ENCODE peak calls at places on chromosomes 1 and 21, in four cellular contexts. One of them, this sample, is unnamed.

GRCh38 chr21:42939581-42940413 is 14.4 kb upstream of the ERVH48-1 start:
- DNase-seq in nucleus accumbens: peak; percentile 56
- DNase-seq in dorsolateral prefrontal cortex: peak; percentile 84
- DNase-seq in stimulated activated CD8-positive, alpha-beta memory T cell treated with anti-CD3 and anti-CD28 coated beads, Interleukin-4, amount 100 ng/mL, for 24 hours: no peak
- DNase-seq in this sample: no peak

GRCh38 chr1:90413519-90413918 is 303.6 kb downstream of the BARHL2 start:
- DNase-seq in dorsolateral prefrontal cortex: no peak
- DNase-seq in stimulated activated CD8-positive, alpha-beta memory T cell treated with anti-CD3 and anti-CD28 coated beads, Interleukin-4, amount 100 ng/mL, for 24 hours: no peak
- DNase-seq in nucleus accumbens: no peak
- DNase-seq in this sample: no peak

GRCh38 chr1:39361446-39361845 is 130.0 kb upstream of the BMP8A start:
- DNase-seq in stimulated activated CD8-positive, alpha-beta memory T cell treated with anti-CD3 and anti-CD28 coated beads, Interleukin-4, amount 100 ng/mL, for 24 hours: no peak
- DNase-seq in nucleus accumbens: no peak
- DNase-seq in dorsolateral prefrontal cortex: no peak
- DNase-seq in this sample: no peak

GRCh38 chr1:212712451-212713303 is 13.0 kb upstream of the BATF3 start:
- DNase-seq in stimulated activated CD8-positive, alpha-beta memory T cell treated with anti-CD3 and anti-CD28 coated beads, Interleukin-4, amount 100 ng/mL, for 24 hours: no peak
- DNase-seq in dorsolateral prefrontal cortex: no peak
- DNase-seq in nucleus accumbens: no peak
- DNase-seq in this sample: no peak

GRCh38 chr21:44528634-44528995 is 11.4 kb downstream of the KRTAP10-1 start:
- DNase-seq in dorsolateral prefrontal cortex: peak; percentile 26
- DNase-seq in stimulated activated CD8-positive, alpha-beta memory T cell treated with anti-CD3 and anti-CD28 coated beads, Interleukin-4, amount 100 ng/mL, for 24 hours: no peak
- DNase-seq in nucleus accumbens: no peak
- DNase-seq in this sample: no peak

GRCh38 chr1:93817819-93818569 is 61.0 kb downstream of the DNTTIP2 start:
- DNase-seq in nucleus accumbens: no peak
- DNase-seq in stimulated activated CD8-positive, alpha-beta memory T cell treated with anti-CD3 and anti-CD28 coated beads, Interleukin-4, amount 100 ng/mL, for 24 hours: no peak
- DNase-seq in dorsolateral prefrontal cortex: no peak
- DNase-seq in this sample: no peak

GRCh38 chr21:35953570-35953969 is 106.8 kb downstream of the SETD4 start:
- DNase-seq in stimulated activated CD8-positive, alpha-beta memory T cell treated with anti-CD3 and anti-CD28 coated beads, Interleukin-4, amount 100 ng/mL, for 24 hours: no peak
- DNase-seq in nucleus accumbens: no peak
- DNase-seq in dorsolateral prefrontal cortex: no peak
- DNase-seq in this sample: no peak

GRCh38 chr1:64516301-64516700 is 46.4 kb downstream of the CACHD1 start:
- DNase-seq in stimulated activated CD8-positive, alpha-beta memory T cell treated with anti-CD3 and anti-CD28 coated beads, Interleukin-4, amount 100 ng/mL, for 24 hours: no peak
- DNase-seq in nucleus accumbens: no peak
- DNase-seq in dorsolateral prefrontal cortex: no peak
- DNase-seq in this sample: no peak

GRCh38 chr1:212683357-212683722 is 16.3 kb downstream of the BATF3 start:
- DNase-seq in nucleus accumbens: no peak
- DNase-seq in dorsolateral prefrontal cortex: no peak
- DNase-seq in stimulated activated CD8-positive, alpha-beta memory T cell treated with anti-CD3 and anti-CD28 coated beads, Interleukin-4, amount 100 ng/mL, for 24 hours: peak; percentile 42
- DNase-seq in this sample: peak; percentile 87

GRCh38 chr1:204031098-204031710 is 41.7 kb upstream of the SOX13 start:
- DNase-seq in stimulated activated CD8-positive, alpha-beta memory T cell treated with anti-CD3 and anti-CD28 coated beads, Interleukin-4, amount 100 ng/mL, for 24 hours: no peak
- DNase-seq in nucleus accumbens: no peak
- DNase-seq in dorsolateral prefrontal cortex: no peak
- DNase-seq in this sample: no peak

GRCh38 chr1:29122662-29122986 is 1.1 kb downstream of the TMEM200B start:
- DNase-seq in stimulated activated CD8-positive, alpha-beta memory T cell treated with anti-CD3 and anti-CD28 coated beads, Interleukin-4, amount 100 ng/mL, for 24 hours: no peak
- DNase-seq in dorsolateral prefrontal cortex: peak; percentile 56
- DNase-seq in nucleus accumbens: no peak
- DNase-seq in this sample: no peak

GRCh38 chr1:68217060-68217554 is 15.2 kb downstream of the WLS start:
- DNase-seq in nucleus accumbens: no peak
- DNase-seq in dorsolateral prefrontal cortex: no peak
- DNase-seq in stimulated activated CD8-positive, alpha-beta memory T cell treated with anti-CD3 and anti-CD28 coated beads, Interleukin-4, amount 100 ng/mL, for 24 hours: no peak
- DNase-seq in this sample: no peak

GRCh38 chr1:163870666-163871065 is 548.9 kb downstream of the NUF2 start:
- DNase-seq in nucleus accumbens: no peak
- DNase-seq in stimulated activated CD8-positive, alpha-beta memory T cell treated with anti-CD3 and anti-CD28 coated beads, Interleukin-4, amount 100 ng/mL, for 24 hours: no peak
- DNase-seq in dorsolateral prefrontal cortex: no peak
- DNase-seq in this sample: no peak

GRCh38 chr1:67626495-67627235 is 58.3 kb upstream of the GADD45A start:
- DNase-seq in dorsolateral prefrontal cortex: no peak
- DNase-seq in stimulated activated CD8-positive, alpha-beta memory T cell treated with anti-CD3 and anti-CD28 coated beads, Interleukin-4, amount 100 ng/mL, for 24 hours: no peak
- DNase-seq in nucleus accumbens: no peak
- DNase-seq in this sample: no peak

GRCh38 chr1:44812822-44813543 is 4.7 kb downstream of the BTBD19 start:
- DNase-seq in nucleus accumbens: no peak
- DNase-seq in dorsolateral prefrontal cortex: peak; percentile 64
- DNase-seq in stimulated activated CD8-positive, alpha-beta memory T cell treated with anti-CD3 and anti-CD28 coated beads, Interleukin-4, amount 100 ng/mL, for 24 hours: no peak
- DNase-seq in this sample: no peak

GRCh38 chr1:192901500-192901899 is 92.7 kb downstream of the RGS2 start:
- DNase-seq in nucleus accumbens: no peak
- DNase-seq in dorsolateral prefrontal cortex: no peak
- DNase-seq in stimulated activated CD8-positive, alpha-beta memory T cell treated with anti-CD3 and anti-CD28 coated beads, Interleukin-4, amount 100 ng/mL, for 24 hours: no peak
- DNase-seq in this sample: no peak

GRCh38 chr21:31716106-31716505 is 15.8 kb downstream of the SCAF4 start:
- DNase-seq in nucleus accumbens: no peak
- DNase-seq in dorsolateral prefrontal cortex: no peak
- DNase-seq in stimulated activated CD8-positive, alpha-beta memory T cell treated with anti-CD3 and anti-CD28 coated beads, Interleukin-4, amount 100 ng/mL, for 24 hours: no peak
- DNase-seq in this sample: no peak

GRCh38 chr1:168920456-168921094 is 185.9 kb upstream of the ATP1B1 start:
- DNase-seq in nucleus accumbens: no peak
- DNase-seq in stimulated activated CD8-positive, alpha-beta memory T cell treated with anti-CD3 and anti-CD28 coated beads, Interleukin-4, amount 100 ng/mL, for 24 hours: no peak
- DNase-seq in dorsolateral prefrontal cortex: no peak
- DNase-seq in this sample: no peak

GRCh38 chr1:176157995-176158394 is 49.1 kb downstream of the COP1 start:
- DNase-seq in stimulated activated CD8-positive, alpha-beta memory T cell treated with anti-CD3 and anti-CD28 coated beads, Interleukin-4, amount 100 ng/mL, for 24 hours: no peak
- DNase-seq in nucleus accumbens: no peak
- DNase-seq in dorsolateral prefrontal cortex: no peak
- DNase-seq in this sample: no peak

GRCh38 chr1:84724128-84724860 is 34.0 kb upstream of the SSX2IP start:
- DNase-seq in dorsolateral prefrontal cortex: no peak
- DNase-seq in stimulated activated CD8-positive, alpha-beta memory T cell treated with anti-CD3 and anti-CD28 coated beads, Interleukin-4, amount 100 ng/mL, for 24 hours: peak; percentile 27
- DNase-seq in nucleus accumbens: no peak
- DNase-seq in this sample: no peak

GRCh38 chr21:35375115-35375514 is 326.0 kb upstream of the RUNX1 start:
- DNase-seq in dorsolateral prefrontal cortex: no peak
- DNase-seq in stimulated activated CD8-positive, alpha-beta memory T cell treated with anti-CD3 and anti-CD28 coated beads, Interleukin-4, amount 100 ng/mL, for 24 hours: no peak
- DNase-seq in nucleus accumbens: no peak
- DNase-seq in this sample: no peak

GRCh38 chr1:161790587-161791317 is 24.6 kb downstream of the ATF6 start:
- DNase-seq in dorsolateral prefrontal cortex: no peak
- DNase-seq in nucleus accumbens: no peak
- DNase-seq in stimulated activated CD8-positive, alpha-beta memory T cell treated with anti-CD3 and anti-CD28 coated beads, Interleukin-4, amount 100 ng/mL, for 24 hours: no peak
- DNase-seq in this sample: no peak

GRCh38 chr1:11880911-11881748 is 22.4 kb upstream of the NPPB start:
- DNase-seq in nucleus accumbens: peak; percentile 28
- DNase-seq in stimulated activated CD8-positive, alpha-beta memory T cell treated with anti-CD3 and anti-CD28 coated beads, Interleukin-4, amount 100 ng/mL, for 24 hours: no peak
- DNase-seq in dorsolateral prefrontal cortex: no peak
- DNase-seq in this sample: no peak

GRCh38 chr1:57860333-57860732 is 436.5 kb upstream of the DAB1 start:
- DNase-seq in stimulated activated CD8-positive, alpha-beta memory T cell treated with anti-CD3 and anti-CD28 coated beads, Interleukin-4, amount 100 ng/mL, for 24 hours: no peak
- DNase-seq in nucleus accumbens: no peak
- DNase-seq in dorsolateral prefrontal cortex: peak; percentile 48
- DNase-seq in this sample: no peak

GRCh38 chr1:35178874-35179380 is 14.0 kb downstream of the SFPQ start:
- DNase-seq in stimulated activated CD8-positive, alpha-beta memory T cell treated with anti-CD3 and anti-CD28 coated beads, Interleukin-4, amount 100 ng/mL, for 24 hours: no peak
- DNase-seq in nucleus accumbens: no peak
- DNase-seq in dorsolateral prefrontal cortex: no peak
- DNase-seq in this sample: no peak